ENCODE peak calls at places on chromosomes 6 and 20, in ten cellular contexts. T is dorsolateral prefrontal cortex; E is effector memory CD8-positive, alpha-beta T cell; Z is CD8-positive, alpha-beta memory T cell; R is stimulated activated CD4-positive, alpha-beta T cell treated with anti-CD3 and anti-CD28 coated beads, TNF-alpha, amount 100 ng/mL, for 4 hours; I is ACHN; G is NCI-H2081; C is mucosa of gallbladder; B is Ammon's horn; P is KG1. W is an unnamed sample.

GRCh38 chr6:89840538-89840937 is 10.9 kb downstream of the CASP8AP2 start:
- DNase-seq in T (no peak), E (no peak), Z (no peak), R (no peak), I (no peak), G (peak), C (no peak), B (no peak), P (no peak), W (no peak)

GRCh38 chr6:135496805-135497411 is 632 bp downstream of the AHI1 start:
- DNase-seq in T (no peak), E (no peak), Z (no peak), R (no peak), I (peak), G (no peak), C (no peak), B (no peak), P (no peak), W (no peak)

GRCh38 chr6:43627008-43627825 is 1.8 kb downstream of the GTPBP2 start:
- DNase-seq in T (no peak), E (no peak), Z (no peak), R (no peak), I (peak), G (peak), C (peak), B (peak), P (no peak), W (peak)

GRCh38 chr6:122392564-122393338 is 6.7 kb upstream of the HSF2 start:
- DNase-seq in T (no peak), E (no peak), Z (no peak), R (no peak), I (no peak), G (no peak), C (no peak), B (no peak), P (no peak), W (no peak)

GRCh38 chr20:1431158-1431557 is 35.5 kb downstream of the NSFL1C start:
- DNase-seq in T (no peak), E (no peak), Z (no peak), R (no peak), I (no peak), G (peak), C (no peak), B (no peak), P (no peak), W (no peak)

GRCh38 chr20:41048475-41049242 is 20.0 kb downstream of the TOP1 start:
- DNase-seq in T (no peak), E (no peak), Z (peak), R (no peak), I (no peak), G (peak), C (no peak), B (no peak), P (peak), W (no peak)

GRCh38 chr20:47181056-47181862 is 175.2 kb downstream of the ZMYND8 start:
- DNase-seq in T (no peak), E (no peak), Z (no peak), R (no peak), I (peak), G (peak), C (peak), B (no peak), P (no peak), W (peak)

GRCh38 chr6:89208551-89208950 is 8.6 kb downstream of the GABRR1 start:
- DNase-seq in T (peak), E (no peak), Z (no peak), R (no peak), I (no peak), G (no peak), C (no peak), B (peak), P (no peak), W (no peak)

GRCh38 chr6:132063204-132063603 is 112.0 kb upstream of the CCN2 start:
- DNase-seq in T (no peak), E (no peak), Z (no peak), R (no peak), I (no peak), G (no peak), C (no peak), B (no peak), P (no peak), W (peak)

GRCh38 chr6:37343248-37343647 is 10.5 kb upstream of the RNF8 start:
- DNase-seq in T (no peak), E (no peak), Z (no peak), R (no peak), I (no peak), G (no peak), C (no peak), B (no peak), P (no peak), W (no peak)

GRCh38 chr20:33687370-33687915 is 1.3 kb upstream of the E2F1 start:
- DNase-seq in T (no peak), E (no peak), Z (no peak), R (no peak), I (no peak), G (no peak), C (no peak), B (no peak), P (no peak), W (peak)

GRCh38 chr20:39473533-39473932 is 511.4 kb downstream of the DHX35 start:
- DNase-seq in T (peak), E (no peak), Z (no peak), R (no peak), I (no peak), G (no peak), C (no peak), B (no peak), P (no peak), W (no peak)

GRCh38 chr6:27776504-27776903 is 135.7 kb downstream of the OR2B2 start:
- DNase-seq in T (no peak), E (no peak), Z (no peak), R (no peak), I (no peak), G (no peak), C (no peak), B (no peak), P (no peak), W (no peak)

GRCh38 chr20:50856475-50857041 is 61.7 kb downstream of the BCAS4 start:
- DNase-seq in T (no peak), E (no peak), Z (no peak), R (no peak), I (no peak), G (no peak), C (no peak), B (no peak), P (no peak), W (no peak)

GRCh38 chr20:50680106-50680960 is 11.0 kb downstream of the RIPOR3 start:
- DNase-seq in T (no peak), E (no peak), Z (no peak), R (no peak), I (peak), G (no peak), C (peak), B (no peak), P (no peak), W (peak)

GRCh38 chr20:50729925-50730764 is 1.2 kb upstream of the PARD6B start:
- DNase-seq in T (no peak), E (no peak), Z (no peak), R (no peak), I (no peak), G (no peak), C (no peak), B (no peak), P (no peak), W (peak)

GRCh38 chr6:129491436-129491835 is 218.5 kb downstream of the ARHGAP18 start:
- DNase-seq in T (no peak), E (no peak), Z (no peak), R (no peak), I (peak), G (no peak), C (no peak), B (no peak), P (no peak), W (peak)

GRCh38 chr6:147507162-147508072 is 1.1 kb upstream of the SAMD5 start:
- DNase-seq in T (no peak), E (no peak), Z (no peak), R (no peak), I (no peak), G (peak), C (no peak), B (no peak), P (no peak), W (no peak)